ENCODE peak calls at places on chromosomes 1 and 21, in four cellular contexts. One of them, this sample, is unnamed.

GRCh38 chr1:162937721-162938395 is 76.9 kb upstream of the CCDC190 start:
- DNase-seq in activated CD8-positive, alpha-beta memory T cell treated with anti-CD3 and anti-CD28 coated beads, Interleukin-2, amount 50 U/mL, for 4 hours: no peak
- DNase-seq in ELF-1: no peak
- DNase-seq in LoVo: no peak
- DNase-seq in this sample: no peak

GRCh38 chr1:169914534-169914933 is 20.8 kb upstream of the SCYL3 start:
- DNase-seq in LoVo: no peak
- DNase-seq in activated CD8-positive, alpha-beta memory T cell treated with anti-CD3 and anti-CD28 coated beads, Interleukin-2, amount 50 U/mL, for 4 hours: no peak
- DNase-seq in ELF-1: no peak
- DNase-seq in this sample: no peak

GRCh38 chr1:53073899-53074311 is 11.9 kb downstream of the PODN start:
- DNase-seq in LoVo: no peak
- DNase-seq in ELF-1: no peak
- DNase-seq in activated CD8-positive, alpha-beta memory T cell treated with anti-CD3 and anti-CD28 coated beads, Interleukin-2, amount 50 U/mL, for 4 hours: no peak
- DNase-seq in this sample: no peak

GRCh38 chr1:74513396-74513795 is 985 bp upstream of the LRRC53 start:
- DNase-seq in activated CD8-positive, alpha-beta memory T cell treated with anti-CD3 and anti-CD28 coated beads, Interleukin-2, amount 50 U/mL, for 4 hours: no peak
- DNase-seq in ELF-1: no peak
- DNase-seq in LoVo: no peak
- DNase-seq in this sample: no peak

GRCh38 chr1:208445710-208446702 is 201.8 kb upstream of the PLXNA2 start:
- DNase-seq in activated CD8-positive, alpha-beta memory T cell treated with anti-CD3 and anti-CD28 coated beads, Interleukin-2, amount 50 U/mL, for 4 hours: no peak
- DNase-seq in ELF-1: no peak
- DNase-seq in LoVo: peak
- DNase-seq in this sample: no peak

GRCh38 chr1:184050631-184051030 is 899 bp upstream of the TSEN15 start:
- DNase-seq in ELF-1: peak
- DNase-seq in activated CD8-positive, alpha-beta memory T cell treated with anti-CD3 and anti-CD28 coated beads, Interleukin-2, amount 50 U/mL, for 4 hours: no peak
- DNase-seq in LoVo: no peak
- DNase-seq in this sample: no peak

GRCh38 chr1:21559788-21560567 is 50.8 kb downstream of the ALPL start:
- DNase-seq in ELF-1: no peak
- DNase-seq in activated CD8-positive, alpha-beta memory T cell treated with anti-CD3 and anti-CD28 coated beads, Interleukin-2, amount 50 U/mL, for 4 hours: no peak
- DNase-seq in LoVo: no peak
- DNase-seq in this sample: no peak

GRCh38 chr1:225300381-225300780 is 127.5 kb downstream of the LBR start:
- DNase-seq in LoVo: no peak
- DNase-seq in ELF-1: no peak
- DNase-seq in activated CD8-positive, alpha-beta memory T cell treated with anti-CD3 and anti-CD28 coated beads, Interleukin-2, amount 50 U/mL, for 4 hours: no peak
- DNase-seq in this sample: no peak

GRCh38 chr21:46515109-46515508 is 56.4 kb downstream of the DIP2A start:
- DNase-seq in LoVo: no peak
- DNase-seq in ELF-1: no peak
- DNase-seq in activated CD8-positive, alpha-beta memory T cell treated with anti-CD3 and anti-CD28 coated beads, Interleukin-2, amount 50 U/mL, for 4 hours: no peak
- DNase-seq in this sample: peak

GRCh38 chr21:34187935-34188334 is 114.6 kb downstream of the MRPS6 start:
- DNase-seq in LoVo: no peak
- DNase-seq in ELF-1: no peak
- DNase-seq in activated CD8-positive, alpha-beta memory T cell treated with anti-CD3 and anti-CD28 coated beads, Interleukin-2, amount 50 U/mL, for 4 hours: no peak
- DNase-seq in this sample: no peak

This sample was measured in right atrium auricular region.